ENCODE peak calls at places on chromosomes 5 and 9, in seven cellular contexts. G is mesendoderm, D is IMR-90, A is H9, Y is mesenchymal stem cell, F is H1, K is trophoblast cell. T is an unnamed sample.

GRCh38 chr5:172594867-172595466 is 46.1 kb upstream of the NEURL1B start:
- DNase-seq in G (no peak), F (no peak), D (no peak), K (no peak), Y (no peak), A (no peak), T (no peak)

GRCh38 chr5:111238826-111239225 is 14.6 kb downstream of the CAMK4 start:
- DNase-seq in Y (no peak), A (no peak), G (no peak), K (no peak), F (no peak), D (no peak), T (no peak)

GRCh38 chr5:51632027-51632426 is 248.8 kb downstream of the ISL1 start:
- DNase-seq in A (no peak), D (no peak), K (no peak), F (no peak), G (no peak), Y (no peak), T (no peak)

GRCh38 chr9:136494531-136495215 is 11.8 kb upstream of the SEC16A start:
- DNase-seq in D (no peak), K (no peak), A (no peak), G (no peak), Y (no peak), F (no peak), T (no peak)

GRCh38 chr5:126561908-126562307 is 33.1 kb downstream of the ALDH7A1 start:
- DNase-seq in D (peak; percentile 22), G (no peak), Y (peak; percentile 17), A (no peak), K (no peak), F (no peak), T (no peak)

GRCh38 chr5:71482132-71482531 is 26.7 kb downstream of the BDP1 start:
- DNase-seq in G (no peak), K (no peak), F (no peak), Y (peak; percentile 28), A (no peak), D (peak; percentile 38), T (no peak)

GRCh38 chr9:137786511-137786920 is 91.1 kb upstream of the CACNA1B start:
- DNase-seq in A (no peak), G (no peak), K (no peak), Y (no peak), F (no peak), D (peak; percentile 19), T (no peak)

GRCh38 chr5:8756498-8757084 is 789.3 kb downstream of the SEMA5A start:
- DNase-seq in A (peak; percentile 36), G (peak; percentile 73), F (no peak), K (no peak), Y (peak; percentile 65), D (peak; percentile 60), T (peak; percentile 55)

GRCh38 chr9:123300554-123300953 is 32.2 kb upstream of the STRBP start:
- DNase-seq in K (no peak), D (no peak), G (no peak), Y (no peak), F (no peak), A (no peak), T (no peak)

GRCh38 chr5:89255845-89256463 is 373.0 kb upstream of the MEF2C start:
- DNase-seq in A (no peak), Y (peak; percentile 76), G (peak; percentile 82), D (peak; percentile 82), K (no peak), F (no peak), T (no peak)

GRCh38 chr5:51201708-51202107 is 181.5 kb upstream of the ISL1 start:
- DNase-seq in G (no peak), F (no peak), D (no peak), K (no peak), Y (no peak), A (no peak), T (no peak)

GRCh38 chr5:1461396-1461795 is 16.2 kb upstream of the SLC6A3 start:
- DNase-seq in D (no peak), Y (no peak), K (no peak), F (no peak), A (no peak), G (no peak), T (no peak)

GRCh38 chr5:91129748-91130147 is 253.4 kb downstream of the ARRDC3 start:
- DNase-seq in K (no peak), A (no peak), D (no peak), F (no peak), Y (no peak), G (no peak), T (no peak)

GRCh38 chr5:66171349-66172344 is 27.5 kb downstream of the SREK1 start:
- DNase-seq in G (peak; percentile 54), A (no peak), K (peak; percentile 24), D (peak; percentile 70), Y (peak; percentile 69), F (no peak), T (no peak)

GRCh38 chr9:114777841-114778240 is 28.0 kb downstream of the TNFSF15 start:
- DNase-seq in F (no peak), D (no peak), Y (no peak), K (no peak), G (peak; percentile 39), A (no peak), T (no peak)

GRCh38 chr5:91668261-91668660 is 285.1 kb upstream of the ARRDC3 start:
- DNase-seq in A (no peak), F (no peak), D (no peak), G (no peak), K (no peak), Y (no peak), T (no peak)

GRCh38 chr9:72390896-72391295 is 25.9 kb upstream of the ZFAND5 start:
- DNase-seq in F (no peak), A (no peak), Y (no peak), D (no peak), G (no peak), K (no peak), T (no peak)

GRCh38 chr5:95803271-95804148 is 19.0 kb downstream of the GLRX start:
- DNase-seq in A (no peak), K (no peak), G (no peak), D (no peak), F (no peak), Y (peak; percentile 30), T (no peak)

GRCh38 chr5:95800553-95800952 is 22.0 kb downstream of the GLRX start:
- DNase-seq in G (no peak), F (no peak), A (no peak), K (no peak), D (no peak), Y (no peak), T (no peak)

GRCh38 chr5:95799181-95799835 is 23.2 kb downstream of the GLRX start:
- DNase-seq in K (no peak), G (no peak), F (no peak), Y (peak; percentile 53), D (no peak), A (no peak), T (no peak)

GRCh38 chr5:95801961-95802360 is 20.6 kb downstream of the GLRX start:
- DNase-seq in F (peak; percentile 20), G (no peak), K (no peak), A (no peak), D (no peak), Y (no peak), T (no peak)

DNA sequence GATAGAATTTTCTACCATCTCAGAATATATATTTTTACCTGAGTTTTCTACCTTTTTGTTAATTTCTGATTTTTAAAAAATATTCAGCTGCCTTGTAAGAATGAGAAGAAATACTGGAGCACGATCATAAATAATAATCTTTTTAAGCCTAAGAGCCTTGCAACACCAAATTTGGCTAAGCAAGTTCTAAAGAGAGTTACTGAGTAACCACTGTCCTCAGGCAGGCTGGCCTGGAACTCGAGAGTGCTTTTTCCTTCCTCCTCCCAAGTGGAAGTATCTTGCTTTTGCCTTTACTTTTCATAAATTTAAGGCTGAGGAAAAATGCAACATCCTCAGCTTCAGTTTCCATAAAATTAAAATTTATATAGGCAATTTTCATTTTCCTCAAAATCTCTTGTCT is 21.0 kb downstream of the GLRX start:
- DNase-seq in F (no peak), Y (no peak), A (no peak), D (no peak), G (no peak), K (no peak), T (no peak)
- H3K18ac ChIP-seq in F (no peak overlapping the region), Y (no peak overlapping the region), A (no peak overlapping the region), D (no peak overlapping the region), G (no peak overlapping the region), K (no peak overlapping the region), T (no peak overlapping the region)

GRCh38 chr9:99120256-99120655 is 15.3 kb downstream of the TGFBR1 start:
- DNase-seq in G (no peak), A (no peak), D (no peak), F (no peak), Y (no peak), K (no peak), T (no peak)
- H3K18ac ChIP-seq in G (no peak overlapping the region), A (no peak overlapping the region), D (no peak overlapping the region), F (no peak overlapping the region), Y (no peak overlapping the region), K (no peak overlapping the region), T (no peak overlapping the region)

DNA sequence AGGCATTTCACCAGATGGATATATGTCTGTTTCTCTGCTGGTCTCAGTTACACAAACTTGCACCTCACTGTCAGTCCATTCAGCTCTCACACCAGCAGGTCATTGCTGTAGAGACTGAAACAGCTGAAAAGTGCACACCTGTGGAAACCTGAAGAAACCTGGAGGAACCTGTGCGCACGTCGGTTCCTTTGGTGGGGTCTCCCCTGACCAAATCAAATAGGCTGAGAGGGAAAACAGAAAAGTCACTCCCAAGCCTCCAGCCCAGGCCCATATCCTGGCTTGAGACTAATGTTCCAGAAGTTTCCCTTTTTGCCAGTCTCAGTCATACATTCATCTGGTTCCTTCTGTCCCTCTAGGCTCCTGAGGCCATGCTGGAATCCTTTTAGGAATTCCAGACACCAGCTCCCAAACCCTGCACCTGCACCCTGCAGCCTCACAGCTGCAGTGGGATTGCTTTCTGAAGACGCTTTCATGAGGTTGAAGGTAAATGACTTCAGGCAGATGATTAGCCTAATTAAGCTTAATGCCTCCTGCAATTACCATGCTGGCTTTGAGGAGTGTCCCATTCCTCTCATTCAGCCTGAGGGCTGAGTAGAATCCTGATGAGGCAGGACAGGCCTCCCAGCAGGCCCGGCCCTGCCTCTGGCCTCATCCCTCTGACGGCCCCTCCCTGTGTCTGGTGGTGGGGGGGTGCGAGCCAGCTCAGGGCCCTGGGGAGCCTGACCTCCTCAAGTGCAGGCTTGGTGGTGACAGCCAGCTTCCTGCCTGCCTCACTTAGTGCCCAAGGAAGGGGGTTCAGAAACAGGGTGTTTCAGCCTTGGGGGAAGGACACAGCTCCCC is 24.3 kb upstream of the CXCL14 start:
- DNase-seq in A (no peak), D (no peak), G (peak; percentile 78), K (peak; percentile 44), Y (no peak), F (peak; percentile 42), T (peak; percentile 31)
- H3K18ac ChIP-seq in A (no peak overlapping the region), D (no peak overlapping the region), G (no peak overlapping the region), K (no peak overlapping the region), Y (no peak overlapping the region), F (no peak overlapping the region), T (peak overlapping the region; percentile 34)

GRCh38 chr5:96933764-96934163 is 2.1 kb upstream of the LNPEP start:
- DNase-seq in F (no peak), D (no peak), A (no peak), Y (no peak), G (peak; percentile 13), K (no peak), T (no peak)
- H3K18ac ChIP-seq in F (no peak overlapping the region), D (peak overlapping the region; percentile 92), A (no peak overlapping the region), Y (no peak overlapping the region), G (no peak overlapping the region), K (no peak overlapping the region), T (no peak overlapping the region)

DNA sequence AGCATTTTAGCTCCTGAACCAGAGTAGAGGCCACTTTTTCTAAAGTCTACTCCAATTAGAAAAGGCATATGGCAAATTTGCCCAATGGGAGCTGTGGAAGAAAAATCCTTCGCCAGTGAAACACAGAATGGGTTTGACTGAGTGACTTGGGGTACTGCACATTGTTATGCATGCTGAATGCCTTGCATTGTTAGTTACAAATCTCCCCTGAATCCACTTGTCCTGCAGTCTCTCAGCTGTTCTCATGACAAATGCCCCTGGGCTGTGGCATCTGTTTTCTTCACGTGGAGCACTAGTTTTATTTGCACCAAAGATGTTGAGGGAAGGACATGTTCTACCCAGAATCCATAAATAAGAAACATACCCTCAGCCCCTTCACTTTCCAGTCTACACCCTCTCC is 333.9 kb downstream of the ASTN2 start:
- DNase-seq in D (no peak), G (no peak), A (peak; percentile 44), Y (no peak), F (no peak), K (no peak), T (no peak)
- H3K18ac ChIP-seq in D (no peak overlapping the region), G (no peak overlapping the region), A (no peak overlapping the region), Y (no peak overlapping the region), F (no peak overlapping the region), K (no peak overlapping the region), T (no peak overlapping the region)